ENCODE peak calls at places on chromosome 12, in six cellular contexts. I is adipocyte, G is upper lobe of right lung, N is cardiac fibroblast, Y is SK-N-SH, O is frontal cortex. Q is an unnamed sample.
A peak's percentile ranks its signal among the peaks of the same experiment; 100 is the strongest.

GRCh38 chr12:25458047-25458552 is 95.0 kb downstream of the LMNTD1 start:
- DNase-seq in G (no peak), O (peak; percentile 18), Y (peak; percentile 56), I (peak; percentile 95), N (peak; percentile 92), Q (peak; percentile 65)

GRCh38 chr12:11568762-11569478 is 80.6 kb upstream of the ETV6 start:
- DNase-seq in I (no peak), O (no peak), G (no peak), N (no peak), Y (no peak), Q (no peak)

GRCh38 chr12:105341010-105341409 is 10.5 kb downstream of the C12orf75 start:
- DNase-seq in N (peak; percentile 69), G (no peak), Y (no peak), O (no peak), I (peak; percentile 33), Q (no peak)

GRCh38 chr12:109881752-109882151 is 1.4 kb upstream of the GLTP start:
- DNase-seq in I (no peak), N (peak; percentile 22), O (no peak), Y (no peak), G (no peak), Q (no peak)

GRCh38 chr12:58249610-58250009 is 308.2 kb downstream of the ATP23 start:
- DNase-seq in Y (no peak), G (no peak), O (no peak), I (no peak), N (no peak), Q (no peak)

GRCh38 chr12:66403746-66404145 is 101.5 kb downstream of the HELB start:
- DNase-seq in G (no peak), Y (peak; percentile 15), O (no peak), N (no peak), I (no peak), Q (no peak)

GRCh38 chr12:87678453-87678852 is 350.7 kb downstream of the C12orf50 start:
- DNase-seq in Y (no peak), N (peak; percentile 83), O (no peak), G (no peak), I (peak; percentile 57), Q (no peak)

GRCh38 chr12:123151679-123152454 is 977 bp upstream of the PITPNM2 start:
- DNase-seq in I (no peak), G (no peak), N (no peak), O (no peak), Y (no peak), Q (no peak)

GRCh38 chr12:68565391-68565903 is 45.3 kb upstream of the RAP1B start:
- DNase-seq in I (peak; percentile 90), O (no peak), N (peak; percentile 80), G (no peak), Y (no peak), Q (no peak)

GRCh38 chr12:18171571-18171970 is 81.6 kb upstream of the RERGL start:
- DNase-seq in O (no peak), Y (no peak), I (peak; percentile 37), N (peak; percentile 52), G (no peak), Q (no peak)

GRCh38 chr12:52130695-52131094 is 51.2 kb downstream of the SMIM41 start:
- DNase-seq in O (peak; percentile 3), Y (peak; percentile 5), I (no peak), N (no peak), G (peak; percentile 47), Q (no peak)

GRCh38 chr12:25958254-25959068 is at the start of gene RASSF8:
- DNase-seq in G (peak; percentile 89), I (peak; percentile 95), N (peak; percentile 66), Y (peak; percentile 94), O (peak; percentile 86), Q (peak; percentile 77)

GRCh38 chr12:121709478-121709890 is 3.1 kb upstream of the TMEM120B start:
- DNase-seq in O (no peak), G (no peak), N (peak; percentile 77), Y (no peak), I (peak; percentile 39), Q (no peak)

Q was measured in BE2C.